ENCODE peak calls at places on chromosomes 5 and 9, in six cellular contexts. F, N, Z, V, X and W are unnamed samples. For H3K27me3 and H3K36me3, the result is how much of the 10 kb centered on the place peaks cover.

GRCh38 chr5:172379481-172379880 is 74.8 kb downstream of the SH3PXD2B start:
- DNase-seq in V (no peak), X (no peak), Z (no peak), F (no peak), N (no peak), W (no peak)

GRCh38 chr9:8188720-8189407 is 389.3 kb upstream of the DMAC1 start:
- DNase-seq in Z (no peak), V (no peak), N (no peak), X (no peak), F (no peak), W (no peak)

GRCh38 chr5:140725799-140726471 is 25.7 kb downstream of the ZMAT2 start:
- DNase-seq in Z (peak), V (peak), X (no peak), F (peak), N (peak), W (no peak)

GRCh38 chr9:129823163-129823933 is 588 bp downstream of the TOR1A start:
- DNase-seq in Z (peak), F (peak), X (no peak), N (peak), V (peak), W (no peak)

GRCh38 chr9:23674016-23674585 is 151.9 kb downstream of the ELAVL2 start:
- DNase-seq in F (peak), X (no peak), N (peak), V (no peak), Z (no peak), W (no peak)

GRCh38 chr9:5870691-5871090 is 20.0 kb upstream of the MLANA start:
- DNase-seq in X (no peak), Z (no peak), F (no peak), V (peak), N (no peak), W (peak)

GRCh38 chr9:100117316-100117715 is 18.3 kb downstream of the INVS start:
- DNase-seq in Z (no peak), F (no peak), N (no peak), V (no peak), X (no peak), W (no peak)

GRCh38 chr9:21395778-21396717 is 10.8 kb upstream of the IFNA2 start:
- DNase-seq in X (no peak), V (peak), F (peak), Z (peak), N (no peak), W (peak)

GRCh38 chr5:76303917-76304316 is 99.2 kb upstream of the IQGAP2 start:
- DNase-seq in Z (no peak), N (no peak), X (no peak), F (no peak), V (no peak), W (no peak)

GRCh38 chr9:73497796-73498195 is 346.1 kb downstream of the ANXA1 start:
- DNase-seq in N (no peak), V (no peak), Z (no peak), F (no peak), X (no peak), W (no peak)

GRCh38 chr5:134063421-134063820 is 51.1 kb upstream of the TCF7 start:
- DNase-seq in Z (no peak), N (no peak), V (no peak), F (no peak), X (no peak), W (no peak)

GRCh38 chr9:129938291-129938979 is 103.2 kb downstream of the USP20 start:
- DNase-seq in N (peak), F (peak), Z (peak), X (peak), V (no peak), W (no peak)

GRCh38 chr9:121023064-121023463 is 27.0 kb downstream of the C5 start:
- DNase-seq in F (no peak), Z (no peak), X (no peak), N (peak), V (no peak), W (no peak)

GRCh38 chr9:69121155-69122085 is 52.7 kb upstream of the TJP2 start:
- DNase-seq in N (peak), X (no peak), Z (peak), F (peak), V (peak), W (peak)

GRCh38 chr9:94927762-94928158 is 201.3 kb downstream of the AOPEP start:
- DNase-seq in F (no peak), N (no peak), V (no peak), Z (no peak), X (no peak), W (no peak)

GRCh38 chr5:151101746-151102145 is 20.9 kb upstream of the TNIP1 start:
- DNase-seq in X (no peak), Z (no peak), V (no peak), N (no peak), F (no peak), W (no peak)

GRCh38 chr5:171157775-171158174 is 151.3 kb upstream of the TLX3 start:
- DNase-seq in N (no peak), X (no peak), Z (no peak), V (no peak), F (no peak), W (no peak)

GRCh38 chr5:124059200-124059599 is 547.2 kb downstream of the CSNK1G3 start:
- DNase-seq in N (peak), V (no peak), F (no peak), X (no peak), Z (no peak), W (no peak)

GRCh38 chr9:129570450-129571297 is 50.2 kb downstream of the C9orf50 start:
- DNase-seq in X (peak), F (peak), V (peak), N (peak), Z (peak), W (peak)

GRCh38 chr9:93968451-93969327 is 13.5 kb upstream of the BARX1 start:
- DNase-seq in X (peak), F (peak), Z (peak), N (peak), V (no peak), W (no peak)

GRCh38 chr9:13942695-13943094 is 371.2 kb downstream of the NFIB start:
- DNase-seq in N (peak), F (peak), V (no peak), Z (no peak), X (no peak), W (no peak)

GRCh38 chr9:99389087-99390033 is 167.3 kb downstream of the SEC61B start:
- DNase-seq in F (no peak), Z (no peak), V (no peak), N (peak), X (no peak), W (no peak)

GRCh38 chr9:133579601-133580415 is 29.4 kb downstream of the FAM163B start:
- DNase-seq in Z (no peak), N (no peak), V (no peak), X (no peak), F (no peak), W (no peak)

GRCh38 chr5:115455241-115455640 is 89.3 kb downstream of the FEM1C start:
- DNase-seq in V (no peak), N (peak), Z (peak), X (peak), F (peak), W (no peak)

GRCh38 chr9:37035472-37036236 is 1.6 kb upstream of the PAX5 start:
- DNase-seq in F (peak), V (no peak), Z (no peak), X (no peak), N (peak), W (no peak)

GRCh38 chr5:72170101-72170500 is 62.8 kb downstream of the MAP1B start:
- DNase-seq in V (no peak), N (peak), F (no peak), X (no peak), Z (no peak), W (no peak)

GRCh38 chr5:114335391-114335790 is 26.5 kb upstream of the KCNN2 start:
- DNase-seq in N (peak), V (no peak), F (peak), X (no peak), Z (peak), W (no peak)

DNA sequence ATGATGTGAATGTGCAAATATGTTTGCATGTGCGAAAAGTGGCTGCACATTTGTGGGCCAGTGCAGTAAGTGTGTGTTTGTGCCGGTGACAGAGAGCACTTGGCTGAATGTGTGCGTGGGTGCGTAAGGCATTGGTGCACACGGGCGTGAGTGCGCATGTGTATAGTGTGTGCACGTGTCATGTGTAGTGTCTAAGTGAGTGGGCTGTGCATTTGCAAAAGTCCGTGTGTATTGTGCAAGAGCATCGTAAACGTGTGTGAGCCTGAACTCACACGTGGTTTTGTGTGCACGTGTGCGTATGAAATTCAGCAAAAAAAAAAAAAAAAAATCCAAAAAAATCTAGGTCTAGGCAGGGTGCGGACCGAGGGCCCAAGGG is 6.5 kb upstream of the EBF1 start:
- DNase-seq in F (no peak), N (no peak), V (no peak), X (no peak), Z (no peak), W (no peak)
- H3K27me3 ChIP-seq in F (under half), N (under half), V (under half), X (under half), Z (under half), W (half or more)

DNA sequence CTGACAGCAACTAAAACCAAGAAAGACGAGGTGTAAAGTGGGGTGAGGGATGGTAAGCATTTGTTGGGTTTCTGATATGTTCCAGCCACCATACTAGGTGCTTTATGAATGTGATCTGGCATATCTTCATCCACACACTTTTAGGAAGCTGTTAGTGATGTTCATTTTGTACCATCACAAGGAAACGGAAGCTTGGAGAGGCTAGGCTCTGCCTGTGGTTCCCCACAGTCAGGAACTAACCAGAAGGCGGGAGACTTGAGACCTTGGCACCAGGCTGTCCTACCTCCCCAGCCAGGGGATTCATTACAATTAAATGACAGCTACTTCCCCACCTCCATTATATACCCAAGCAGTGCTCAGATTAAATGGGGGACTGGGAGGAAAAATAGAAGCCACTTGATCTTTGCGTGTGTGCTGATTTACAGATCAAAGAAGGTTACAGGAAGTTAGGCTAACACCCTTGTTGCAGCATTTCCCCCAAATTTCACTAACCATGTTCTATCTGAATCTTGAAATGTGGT is 43.0 kb downstream of the SFXN1 start:
- DNase-seq in V (no peak), X (no peak), Z (no peak), N (no peak), F (no peak), W (no peak)
- H3K36me3 ChIP-seq in V (under half), X (half or more), Z (half or more), N (under half), F (under half), W (half or more)

DNA sequence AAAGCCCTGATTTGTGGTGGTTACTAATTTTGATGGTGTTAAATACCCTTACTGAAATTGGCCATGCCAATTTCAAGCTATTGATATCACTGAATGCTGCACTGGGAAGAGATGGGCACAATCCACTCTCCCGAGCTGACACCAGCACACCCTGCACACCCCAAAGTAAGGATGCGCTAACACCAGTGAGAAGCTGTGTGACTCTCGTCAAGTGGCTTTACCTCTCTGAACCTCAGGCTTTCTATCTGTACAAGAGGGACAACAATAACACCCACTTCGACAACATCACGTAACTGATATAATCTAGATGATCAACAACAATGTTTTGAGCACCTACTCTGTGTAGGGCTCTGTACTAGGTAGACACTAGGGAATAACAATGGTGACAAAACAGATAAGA is 8.0 kb upstream of the AKNA start:
- DNase-seq in X (no peak), N (no peak), V (no peak), Z (no peak), F (no peak), W (no peak)
- H3K27ac ChIP-seq in X (no peak), N (no peak), V (peak), Z (no peak), F (no peak), W (no peak)

GRCh38 chr5:59832577-59833301 is 60.8 kb downstream of the PDE4D start:
- DNase-seq in Z (no peak), N (no peak), V (no peak), X (no peak), F (no peak), W (no peak)
- H3K27me3 ChIP-seq in Z (under half), N (under half), V (under half), X (under half), F (under half), W (under half)

GRCh38 chr5:146240951-146241350 is 37.5 kb downstream of the RBM27 start:
- DNase-seq in V (no peak), N (peak), X (no peak), Z (no peak), F (no peak), W (no peak)

GRCh38 chr5:146243217-146243616 is 39.8 kb downstream of the RBM27 start:
- DNase-seq in X (no peak), F (no peak), V (no peak), N (no peak), Z (no peak), W (no peak)

GRCh38 chr5:146233441-146233840 is 30.0 kb downstream of the RBM27 start:
- DNase-seq in Z (no peak), V (no peak), N (no peak), F (no peak), X (no peak), W (peak)

GRCh38 chr5:146238973-146239372 is 35.6 kb downstream of the RBM27 start:
- DNase-seq in V (no peak), X (no peak), Z (no peak), F (no peak), N (peak), W (no peak)
- H3K36me3 ChIP-seq in V (under half), X (under half), Z (half or more), F (under half), N (under half), W (half or more)

GRCh38 chr9:137710751-137711150 is 91.9 kb downstream of the EHMT1 start:
- DNase-seq in V (no peak), Z (no peak), F (no peak), X (no peak), N (no peak), W (no peak)

GRCh38 chr9:137707361-137707760 is 88.6 kb downstream of the EHMT1 start:
- DNase-seq in Z (no peak), V (no peak), X (no peak), N (no peak), F (no peak), W (no peak)

GRCh38 chr9:137705906-137706305 is 87.1 kb downstream of the EHMT1 start:
- DNase-seq in Z (no peak), N (no peak), V (no peak), X (no peak), F (no peak), W (no peak)

GRCh38 chr9:137709411-137710101 is 90.8 kb downstream of the EHMT1 start:
- DNase-seq in F (no peak), X (no peak), V (no peak), N (no peak), Z (no peak), W (no peak)

GRCh38 chr9:137708590-137709284 is 89.9 kb downstream of the EHMT1 start:
- DNase-seq in N (no peak), V (no peak), F (no peak), Z (no peak), X (no peak), W (no peak)
- H3K27ac ChIP-seq in N (no peak), V (no peak), F (no peak), Z (no peak), X (no peak), W (no peak)

DNA sequence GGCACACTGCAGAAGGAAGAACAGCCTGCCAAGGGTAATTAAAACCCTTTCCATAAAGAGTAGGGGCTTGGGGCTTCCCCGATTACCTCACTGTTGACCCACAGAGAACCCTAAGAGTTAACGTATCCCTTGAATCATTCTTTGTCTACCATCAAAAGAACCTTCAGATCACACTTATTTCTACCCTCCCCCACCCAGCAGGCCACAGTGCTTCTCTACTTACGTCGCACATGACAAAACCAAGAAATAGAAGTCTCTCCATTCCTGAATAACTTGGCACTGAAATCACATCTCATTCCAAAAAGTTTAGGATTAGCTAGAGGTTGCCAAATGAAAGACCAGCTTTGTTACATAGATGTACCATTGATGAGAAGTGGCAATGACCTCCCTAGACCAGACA is 268.7 kb upstream of the GAS1 start:
- DNase-seq in F (no peak), X (no peak), N (no peak), Z (no peak), V (no peak), W (no peak)
- H3K27me3 ChIP-seq in F (under half), X (under half), N (under half), Z (under half), V (under half), W (under half)